ENCODE peak calls at places on chromosome 21, in four cellular contexts. C, Q, B and W are unnamed samples.

GRCh38 chr21:46605759-46606426 is 1.0 kb upstream of the S100B start:
- DNase-seq in C (peak; percentile 36), Q (no peak), B (no peak), W (peak; percentile 42)

GRCh38 chr21:24716306-24716918 is 890.9 kb downstream of the MRPL39 start:
- DNase-seq in C (no peak), Q (no peak), B (no peak), W (no peak)

GRCh38 chr21:38859852-38860251 is 54.1 kb downstream of the ETS2 start:
- DNase-seq in C (no peak), Q (no peak), B (no peak), W (no peak)

GRCh38 chr21:17612565-17613241 is at the start of gene BTG3:
- DNase-seq in C (peak; percentile 85), Q (peak; percentile 53), B (peak; percentile 45), W (peak; percentile 80)

GRCh38 chr21:40165212-40165611 is 298.0 kb downstream of the PCP4 start:
- DNase-seq in C (no peak), Q (no peak), B (no peak), W (no peak)

GRCh38 chr21:37684115-37684493 is 232.2 kb downstream of the KCNJ6 start:
- DNase-seq in C (no peak), Q (no peak), B (no peak), W (no peak)

GRCh38 chr21:43352568-43353281 is 74.2 kb downstream of the SIK1 start:
- DNase-seq in C (no peak), Q (no peak), B (no peak), W (no peak)

GRCh38 chr21:15549671-15550070 is 180.1 kb upstream of the USP25 start:
- DNase-seq in C (no peak), Q (no peak), B (no peak), W (no peak)

GRCh38 chr21:46622226-46622625 is 13.2 kb upstream of the PRMT2 start:
- DNase-seq in C (no peak), Q (peak; percentile 50), B (no peak), W (no peak)

GRCh38 chr21:25350056-25350455 is 257.2 kb downstream of the MRPL39 start:
- DNase-seq in C (no peak), Q (no peak), B (no peak), W (no peak)

GRCh38 chr21:19076031-19076430 is 672.4 kb upstream of the TMPRSS15 start:
- DNase-seq in C (no peak), Q (no peak), B (no peak), W (no peak)

GRCh38 chr21:16976132-16976666 is 536.6 kb upstream of the CXADR start:
- DNase-seq in C (no peak), Q (no peak), B (no peak), W (no peak)

GRCh38 chr21:35922618-35923017 is 137.7 kb downstream of the SETD4 start:
- DNase-seq in C (no peak), Q (no peak), B (no peak), W (no peak)

GRCh38 chr21:23887709-23888303 is 1719.5 kb downstream of the MRPL39 start:
- DNase-seq in C (no peak), Q (no peak), B (no peak), W (no peak)

GRCh38 chr21:31173881-31174555 is 135.7 kb upstream of the KRTAP19-8 start:
- DNase-seq in C (peak; percentile 29), Q (no peak), B (no peak), W (no peak)

GRCh38 chr21:38645282-38645681 is 147.0 kb upstream of the ERG start:
- DNase-seq in C (no peak), Q (no peak), B (peak; percentile 34), W (no peak)

GRCh38 chr21:36692125-36692843 is 6.6 kb upstream of the SIM2 start:
- DNase-seq in C (no peak), Q (no peak), B (no peak), W (no peak)

GRCh38 chr21:9772348-9772672 is 749.1 kb upstream of the TPTE start:
- DNase-seq in C (no peak), Q (no peak), B (no peak), W (no peak)

GRCh38 chr21:29719561-29719960 is 220.2 kb downstream of the GRIK1 start:
- DNase-seq in C (no peak), Q (no peak), B (no peak), W (no peak)

GRCh38 chr21:43907751-43908150 is 42.7 kb downstream of the AGPAT3 start:
- DNase-seq in C (no peak), Q (no peak), B (no peak), W (no peak)

GRCh38 chr21:46661211-46661625 is 25.7 kb downstream of the PRMT2 start:
- DNase-seq in C (peak; percentile 65), Q (peak; percentile 66), B (peak; percentile 54), W (peak; percentile 46)

GRCh38 chr21:39518055-39518844 is 66.5 kb downstream of the SH3BGR start:
- DNase-seq in C (no peak), Q (no peak), B (peak; percentile 16), W (peak; percentile 49)

GRCh38 chr21:43357708-43358430 is 69.1 kb downstream of the SIK1 start:
- DNase-seq in C (peak; percentile 6), Q (no peak), B (no peak), W (no peak)

GRCh38 chr21:35342440-35342839 is 293.3 kb upstream of the RUNX1 start:
- DNase-seq in C (no peak), Q (no peak), B (no peak), W (no peak)

GRCh38 chr21:38661296-38662223 is 144.2 kb upstream of the ETS2 start:
- DNase-seq in C (peak; percentile 38), Q (no peak), B (peak; percentile 26), W (no peak)

GRCh38 chr21:35179990-35180557 is 131.0 kb upstream of the RUNX1 start:
- DNase-seq in C (no peak), Q (no peak), B (peak; percentile 62), W (no peak)

GRCh38 chr21:35256468-35256988 is 207.4 kb upstream of the RUNX1 start:
- DNase-seq in C (peak; percentile 75), Q (peak; percentile 27), B (peak; percentile 98), W (peak; percentile 88)

GRCh38 chr21:39386194-39386593 is 37.3 kb upstream of the HMGN1 start:
- DNase-seq in C (peak; percentile 49), Q (no peak), B (no peak), W (peak; percentile 32)

GRCh38 chr21:43723648-43724047 is 4.7 kb downstream of the PDXK start:
- DNase-seq in C (no peak), Q (no peak), B (no peak), W (no peak)

GRCh38 chr21:36818051-36818450 is 119.1 kb downstream of the SIM2 start:
- DNase-seq in C (no peak), Q (no peak), B (no peak), W (no peak)

GRCh38 chr21:43608225-43608624 is 51.1 kb downstream of the HSF2BP start:
- DNase-seq in C (no peak), Q (no peak), B (no peak), W (no peak)

GRCh38 chr21:17585875-17586450 is 26.7 kb downstream of the BTG3 start:
- DNase-seq in C (no peak), Q (no peak), B (no peak), W (no peak)

GRCh38 chr21:17045214-17045835 is 467.5 kb upstream of the CXADR start:
- DNase-seq in C (no peak), Q (no peak), B (peak; percentile 4), W (no peak)

GRCh38 chr21:20259035-20259867 is 739.0 kb upstream of the NCAM2 start:
- DNase-seq in C (no peak), Q (no peak), B (no peak), W (no peak)

DNA sequence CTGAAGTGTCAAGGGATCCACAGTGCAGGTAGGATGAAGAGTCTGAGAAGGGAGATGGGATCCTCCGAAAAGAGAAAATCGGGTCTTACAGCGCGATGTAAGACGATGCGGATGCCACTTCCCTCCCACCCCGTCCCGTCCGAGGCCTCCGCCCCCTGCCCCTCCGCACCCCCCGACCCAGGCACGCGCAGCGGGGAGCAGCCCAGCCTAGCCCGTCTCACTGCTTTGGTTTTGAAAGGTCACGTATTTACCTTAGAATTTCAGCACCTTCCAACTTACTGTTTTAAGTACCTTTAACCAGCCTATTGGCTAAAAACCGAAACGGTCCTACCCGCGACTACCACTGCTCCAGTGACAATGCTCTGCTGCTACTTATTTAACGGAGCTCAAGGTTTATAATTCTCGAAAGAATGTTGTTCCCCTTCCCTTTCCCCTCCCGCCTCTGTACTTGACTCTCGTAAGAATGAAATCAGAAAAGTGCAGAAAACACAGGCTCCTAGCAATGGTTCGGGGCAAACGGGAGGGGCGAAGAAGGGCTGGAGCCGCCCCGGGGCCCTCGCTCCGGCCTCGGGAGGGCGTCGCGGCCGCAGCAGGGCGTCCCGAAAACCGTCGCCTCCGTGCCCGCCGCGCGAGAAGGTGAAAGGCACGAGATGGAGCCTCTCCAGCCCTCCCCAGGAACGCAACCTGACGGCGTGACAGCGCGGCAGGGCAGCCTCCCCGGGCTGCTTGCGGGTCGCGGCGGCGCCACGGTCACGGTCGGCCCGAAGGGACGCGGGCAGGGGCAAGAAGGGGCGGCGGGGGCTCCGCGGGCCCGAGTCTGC is 706 bp downstream of the TMEM50B start:
- DNase-seq in C (peak; percentile 31), Q (no peak), B (no peak), W (peak; percentile 45)
- TF ChIP-seq CTCF in C (peak; percentile 23), Q (no peak), B (peak; percentile 10), W (no peak)

DNA sequence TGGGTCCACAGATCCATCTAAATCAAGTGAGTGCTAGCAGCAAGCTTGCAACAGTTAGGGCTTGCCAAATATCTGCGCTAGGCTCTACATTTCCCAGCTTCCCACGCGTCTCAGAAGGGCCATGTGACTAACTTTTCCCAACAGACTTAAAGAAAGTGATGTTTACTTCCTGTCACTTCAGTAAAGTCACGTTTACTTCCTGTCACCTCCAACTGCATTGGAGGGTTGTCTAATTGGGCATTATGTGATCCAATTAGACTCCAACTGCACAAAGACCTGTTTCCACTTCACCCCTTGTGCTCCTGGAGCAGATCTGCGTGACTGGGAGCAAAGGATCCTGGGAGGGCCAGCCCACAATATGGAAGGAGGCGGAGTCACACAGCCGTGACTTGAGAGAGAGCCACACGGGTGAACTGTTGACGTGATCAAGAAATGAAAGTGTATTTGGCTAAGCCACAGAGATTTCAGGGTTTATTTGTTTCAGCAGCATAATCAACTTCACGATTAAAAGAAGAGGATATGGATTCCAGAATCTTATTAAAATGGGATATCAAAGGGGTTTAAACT is 77.7 kb downstream of the CYYR1 start:
- DNase-seq in C (no peak), Q (no peak), B (no peak), W (no peak)
- H3K27ac ChIP-seq in C (no peak overlapping the region), Q (no peak overlapping the region), B (no peak overlapping the region), W (no peak overlapping the region)

GRCh38 chr21:42231761-42232160 is 12.8 kb downstream of the ABCG1 start:
- DNase-seq in C (no peak), Q (no peak), B (no peak), W (no peak)
- TF ChIP-seq CTCF in C (no peak), Q (no peak), B (no peak), W (no peak)

GRCh38 chr21:14535702-14536101 is 10.4 kb downstream of the SAMSN1 start:
- DNase-seq in C (no peak), Q (no peak), B (no peak), W (no peak)
- H3K27ac ChIP-seq in C (no peak overlapping the region), Q (no peak overlapping the region), B (no peak overlapping the region), W (no peak overlapping the region)

DNA sequence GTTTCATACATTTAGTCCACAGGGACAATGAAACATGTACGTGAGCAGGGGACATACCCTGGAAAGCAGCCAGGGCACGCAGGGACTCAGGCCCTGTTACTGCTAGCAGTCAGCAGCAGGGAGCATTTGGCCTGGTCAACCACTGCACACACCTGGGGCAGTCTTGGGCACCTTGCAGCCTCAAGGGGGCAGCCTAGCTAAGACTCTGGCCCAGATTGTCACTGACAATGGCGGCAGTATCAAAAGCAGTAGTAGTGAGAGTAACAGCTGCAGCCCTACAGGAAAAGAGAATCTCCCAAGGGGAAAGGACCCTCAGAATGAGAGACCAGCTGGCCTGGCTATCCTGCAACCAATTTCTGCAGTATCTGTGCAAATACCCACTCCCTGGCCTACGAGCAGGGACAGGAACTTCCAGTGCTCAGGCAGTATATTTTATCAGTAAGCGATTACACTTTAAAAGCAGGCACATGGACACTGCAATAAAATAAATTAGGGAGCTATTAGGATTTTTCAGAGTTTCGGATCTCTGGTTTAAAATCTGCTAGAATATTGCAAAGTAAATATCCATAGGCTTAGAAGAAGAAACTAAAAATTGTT is 475.6 kb downstream of the LTN1 start:
- DNase-seq in C (peak; percentile 65), Q (peak; percentile 36), B (no peak), W (peak; percentile 39)
- TF ChIP-seq CTCF in C (peak; percentile 86), Q (peak; percentile 67), B (peak; percentile 38), W (peak; percentile 32)